ENCODE peak calls at places on chromosomes 1 and 21, in seven cellular contexts. B, U, W, Z, K, H and P are unnamed samples.

GRCh38 chr21:45948576-45949141 is 32.9 kb upstream of the COL6A1 start:
- DNase-seq in B (no peak), U (no peak), W (no peak), Z (no peak), K (no peak), H (no peak), P (no peak)

GRCh38 chr1:185559684-185560310 is 174.4 kb upstream of the HMCN1 start:
- DNase-seq in B (no peak), U (peak), W (peak), Z (peak), K (peak), H (peak), P (no peak)

GRCh38 chr1:35571263-35571662 is 1.9 kb upstream of the TFAP2E start:
- DNase-seq in B (no peak), U (no peak), W (no peak), Z (no peak), K (no peak), H (no peak), P (no peak)

GRCh38 chr1:26828352-26829093 is 2.0 kb downstream of the ZDHHC18 start:
- DNase-seq in B (no peak), U (no peak), W (no peak), Z (no peak), K (no peak), H (no peak), P (no peak)

GRCh38 chr1:107609808-107610207 is 355.2 kb downstream of the VAV3 start:
- DNase-seq in B (no peak), U (no peak), W (peak), Z (no peak), K (no peak), H (no peak), P (no peak)

GRCh38 chr1:19416919-19417441 is 68.4 kb downstream of the CAPZB start:
- DNase-seq in B (no peak), U (no peak), W (no peak), Z (no peak), K (no peak), H (no peak), P (no peak)

GRCh38 chr1:175129182-175129581 is 61.5 kb downstream of the TNN start:
- DNase-seq in B (no peak), U (no peak), W (peak), Z (no peak), K (peak), H (no peak), P (no peak)

GRCh38 chr1:224067621-224068457 is 46.1 kb upstream of the FBXO28 start:
- DNase-seq in B (no peak), U (no peak), W (peak), Z (no peak), K (peak), H (no peak), P (no peak)

GRCh38 chr1:40774266-40774998 is 9.2 kb upstream of the KCNQ4 start:
- DNase-seq in B (no peak), U (peak), W (no peak), Z (peak), K (peak), H (peak), P (peak)

GRCh38 chr21:44671911-44672310 is 5.2 kb upstream of the KRTAP12-2 start:
- DNase-seq in B (no peak), U (no peak), W (no peak), Z (no peak), K (no peak), H (no peak), P (no peak)

GRCh38 chr21:25867041-25867440 is 132.3 kb downstream of the GABPA start:
- DNase-seq in B (no peak), U (no peak), W (no peak), Z (no peak), K (no peak), H (no peak), P (no peak)

GRCh38 chr1:29657816-29658215 is 421.5 kb downstream of the PTPRU start:
- DNase-seq in B (no peak), U (no peak), W (no peak), Z (no peak), K (no peak), H (no peak), P (no peak)

GRCh38 chr1:53678948-53679825 is 59.8 kb downstream of the GLIS1 start:
- DNase-seq in B (no peak), U (no peak), W (no peak), Z (no peak), K (no peak), H (no peak), P (no peak)

GRCh38 chr1:228833911-228834631 is 98.8 kb downstream of the RHOU start:
- DNase-seq in B (no peak), U (no peak), W (no peak), Z (no peak), K (no peak), H (no peak), P (no peak)

GRCh38 chr1:1142844-1143243 is 27.0 kb upstream of the C1orf159 start:
- DNase-seq in B (no peak), U (no peak), W (no peak), Z (no peak), K (no peak), H (no peak), P (no peak)

GRCh38 chr1:160189649-160190625 is at the start of gene CASQ1:
- DNase-seq in B (peak), U (no peak), W (peak), Z (no peak), K (peak), H (no peak), P (no peak)